ENCODE peak calls at places on chromosome X, in nine cellular contexts. N is mesenchymal stem cell; Y is ovary; V is CD8-positive, alpha-beta memory T cell; T is tibial artery; O is lower lobe of right lung; R is left ventricle myocardium inferior; A is K562; L is GM23338. K is an unnamed sample. For H3K27me3 and H3K4me1, the result is how much of the 10 kb centered on the place peaks cover.

GRCh38 chrX:136781180-136781797 is 557 bp upstream of the ARHGEF6 start:
- DNase-seq in V (no peak), L (no peak), A (no peak), T (no peak), Y (no peak), R (peak), N (peak), O (no peak), K (no peak)

GRCh38 chrX:87409113-87409841 is 108.3 kb upstream of the KLHL4 start:
- DNase-seq in V (no peak), L (no peak), A (peak), Y (peak), R (peak), N (peak), T (peak), O (peak), K (peak)

GRCh38 chrX:12494400-12495138 is 296.6 kb upstream of the PRPS2 start:
- DNase-seq in T (no peak), R (no peak), Y (no peak), N (no peak), L (peak), V (no peak), A (no peak), O (no peak), K (no peak)

GRCh38 chrX:125407314-125407713 is 87.6 kb downstream of the TEX13C start:
- DNase-seq in T (no peak), Y (no peak), O (no peak), V (no peak), R (no peak), A (no peak), N (no peak), L (no peak), K (no peak)

GRCh38 chrX:135327299-135327698 is 18.0 kb downstream of the ETDC start:
- DNase-seq in R (no peak), N (peak), O (no peak), T (no peak), L (no peak), V (no peak), Y (no peak), A (no peak), K (no peak)

GRCh38 chrX:139429913-139430312 is 100.6 kb upstream of the F9 start:
- DNase-seq in L (peak), N (no peak), V (no peak), T (no peak), R (no peak), A (no peak), Y (no peak), O (no peak), K (no peak)

GRCh38 chrX:154459843-154460242 is 1.8 kb downstream of the PLXNA3 start:
- DNase-seq in V (no peak), A (peak), T (no peak), O (no peak), R (no peak), Y (no peak), L (no peak), N (no peak), K (no peak)

GRCh38 chrX:13430136-13430827 is 110.4 kb upstream of the ATXN3L start:
- DNase-seq in N (no peak), T (no peak), R (no peak), Y (no peak), V (no peak), O (no peak), L (no peak), A (peak), K (no peak)

GRCh38 chrX:48711162-48711928 is 14.8 kb downstream of the SUV39H1 start:
- DNase-seq in T (no peak), Y (no peak), O (no peak), R (no peak), A (no peak), N (no peak), V (no peak), L (no peak), K (no peak)

GRCh38 chrX:14062524-14062923 is 32.8 kb upstream of the GEMIN8 start:
- DNase-seq in N (no peak), A (no peak), T (no peak), L (no peak), Y (no peak), R (no peak), O (no peak), V (no peak), K (no peak)

GRCh38 chrX:31038585-31039326 is 33.1 kb downstream of the FTHL17 start:
- DNase-seq in V (no peak), L (peak), N (peak), A (peak), R (peak), Y (no peak), T (no peak), O (no peak), K (no peak)

GRCh38 chrX:135389717-135390116 is 32.0 kb upstream of the SMIM10L2A start:
- DNase-seq in L (no peak), O (no peak), Y (no peak), R (no peak), V (no peak), T (no peak), A (no peak), N (no peak), K (no peak)

GRCh38 chrX:32788936-32789335 is 422.4 kb downstream of the DMD start:
- DNase-seq in N (no peak), T (no peak), V (no peak), O (no peak), Y (no peak), A (no peak), R (no peak), L (no peak), K (no peak)

GRCh38 chrX:52576946-52577345 is 60.1 kb upstream of the XAGE1B start:
- DNase-seq in R (no peak), Y (no peak), O (no peak), V (no peak), A (no peak), N (no peak), T (no peak), L (peak), K (no peak)

GRCh38 chrX:74419861-74420193 is 1.5 kb upstream of the SLC16A2 start:
- DNase-seq in L (peak), T (no peak), V (no peak), N (no peak), A (no peak), Y (peak), R (no peak), O (no peak), K (no peak)

GRCh38 chrX:101206471-101206870 is 13.1 kb upstream of the DRP2 start:
- DNase-seq in O (no peak), V (peak), N (peak), T (no peak), Y (no peak), A (peak), R (no peak), L (peak), K (no peak)

GRCh38 chrX:56728752-56729151 is 291 bp upstream of the NBDY start:
- DNase-seq in N (peak), T (no peak), Y (no peak), A (no peak), L (peak), R (no peak), V (no peak), O (no peak), K (no peak)

GRCh38 chrX:24775891-24776290 is 82.2 kb downstream of the POLA1 start:
- DNase-seq in A (no peak), O (no peak), L (no peak), V (no peak), Y (no peak), R (no peak), T (no peak), N (no peak), K (no peak)

GRCh38 chrX:68299923-68300322 is 133.4 kb downstream of the OPHN1 start:
- DNase-seq in V (no peak), T (no peak), R (no peak), O (no peak), L (no peak), Y (no peak), N (no peak), A (no peak), K (no peak)

GRCh38 chrX:13472975-13473665 is 96.3 kb upstream of the EGFL6 start:
- DNase-seq in N (no peak), O (no peak), T (no peak), L (no peak), Y (no peak), R (no peak), A (no peak), V (no peak), K (no peak)

GRCh38 chrX:10496345-10496965 is 123.9 kb downstream of the MID1 start:
- DNase-seq in Y (no peak), L (no peak), O (no peak), A (no peak), R (no peak), V (no peak), T (no peak), N (peak), K (no peak)

GRCh38 chrX:65266482-65266881 is 268.1 kb downstream of the LAS1L start:
- DNase-seq in O (no peak), A (no peak), T (no peak), N (no peak), R (no peak), Y (no peak), L (peak), V (no peak), K (no peak)

GRCh38 chrX:105564536-105564935 is 257.8 kb upstream of the NRK start:
- DNase-seq in R (no peak), Y (no peak), A (no peak), O (no peak), L (no peak), V (no peak), N (peak), T (no peak), K (no peak)

GRCh38 chrX:22429704-22430103 is 157.0 kb downstream of the CBLL2 start:
- DNase-seq in A (no peak), Y (no peak), N (no peak), O (no peak), T (no peak), V (no peak), L (no peak), R (no peak), K (no peak)

GRCh38 chrX:132662844-132663243 is 174.0 kb upstream of the MBNL3 start:
- DNase-seq in T (no peak), R (no peak), Y (no peak), O (no peak), A (no peak), L (no peak), V (no peak), N (no peak), K (no peak)

GRCh38 chrX:68018248-68019203 is 414.8 kb downstream of the OPHN1 start:
- DNase-seq in Y (no peak), O (no peak), L (peak), T (no peak), V (no peak), N (peak), A (no peak), R (no peak), K (no peak)

GRCh38 chrX:78377186-78377585 is 49.8 kb upstream of the CYSLTR1 start:
- DNase-seq in R (no peak), A (no peak), N (no peak), O (no peak), T (no peak), Y (no peak), L (no peak), V (no peak), K (no peak)

GRCh38 chrX:42028113-42028512 is 104.8 kb upstream of the CASK start:
- DNase-seq in O (no peak), T (no peak), N (no peak), R (no peak), A (peak), V (no peak), Y (no peak), L (no peak), K (no peak)

GRCh38 chrX:15781964-15782711 is 8.1 kb upstream of the ZRSR2 start:
- DNase-seq in R (no peak), O (no peak), A (no peak), V (no peak), T (no peak), L (no peak), Y (no peak), N (no peak), K (no peak)

GRCh38 chrX:136185409-136186022 is 38.2 kb downstream of the FHL1 start:
- DNase-seq in Y (no peak), N (peak), T (no peak), O (no peak), A (no peak), L (no peak), V (no peak), R (no peak), K (no peak)

GRCh38 chrX:1336331-1337143 is at the start of gene IL3RA:
- DNase-seq in V (no peak), L (no peak), N (peak), O (peak), A (no peak), T (peak), Y (peak), R (no peak), K (peak)
- H3K4me3 ChIP-seq in V (peak), L (no peak), N (peak), O (peak), A (no peak), T (peak), Y (peak), R (peak), K (peak)

GRCh38 chrX:43557792-43558191 is 98.3 kb upstream of the MAOA start:
- DNase-seq in L (peak), T (no peak), R (peak), N (peak), Y (peak), V (peak), O (peak), A (peak), K (peak)
- H3K27me3 ChIP-seq in L (under half), T (under half), R (under half), N (under half), Y (under half), V (under half), O (under half), A (under half), K (under half)

GRCh38 chrX:19753368-19753767 is 134.0 kb downstream of the SH3KBP1 start:
- DNase-seq in N (no peak), R (no peak), T (no peak), Y (no peak), V (no peak), O (no peak), L (no peak), A (no peak), K (no peak)

GRCh38 chrX:19748898-19749680 is 138.3 kb downstream of the SH3KBP1 start:
- DNase-seq in R (no peak), N (no peak), V (no peak), O (no peak), Y (no peak), T (no peak), L (no peak), A (no peak), K (no peak)

GRCh38 chrX:19750028-19750786 is 137.2 kb downstream of the SH3KBP1 start:
- DNase-seq in V (no peak), R (no peak), A (no peak), T (no peak), L (no peak), Y (no peak), N (peak), O (no peak), K (no peak)

GRCh38 chrX:19752043-19752442 is 135.4 kb downstream of the SH3KBP1 start:
- DNase-seq in O (no peak), N (no peak), Y (no peak), L (no peak), R (no peak), T (no peak), V (no peak), A (no peak), K (no peak)

DNA sequence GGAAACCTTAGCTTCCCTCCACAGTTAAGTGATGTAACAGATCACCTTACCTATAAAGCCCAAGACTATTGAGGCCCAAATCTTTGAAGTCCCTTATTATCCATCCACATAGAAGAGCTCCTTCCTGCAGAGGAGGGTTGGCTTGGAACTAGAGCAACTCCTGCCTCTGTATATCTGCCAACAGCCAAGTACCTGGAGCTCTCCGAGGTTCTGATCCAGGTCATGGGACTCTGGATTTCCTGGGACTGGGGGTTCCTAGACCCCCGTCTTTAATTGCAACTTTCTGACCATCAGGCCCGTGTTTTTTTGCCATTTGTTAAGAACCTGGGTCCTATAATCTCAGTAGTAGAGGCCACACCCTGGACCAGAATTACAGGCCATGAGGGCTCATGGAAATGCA is 136.3 kb downstream of the SH3KBP1 start:
- DNase-seq in L (peak), Y (no peak), N (no peak), V (no peak), O (no peak), R (no peak), T (no peak), A (no peak), K (no peak)
- H3K4me1 ChIP-seq in L (under half), Y (under half), N (under half), V (half or more), O (under half), R (under half), T (under half), A (under half), K (under half)

DNA sequence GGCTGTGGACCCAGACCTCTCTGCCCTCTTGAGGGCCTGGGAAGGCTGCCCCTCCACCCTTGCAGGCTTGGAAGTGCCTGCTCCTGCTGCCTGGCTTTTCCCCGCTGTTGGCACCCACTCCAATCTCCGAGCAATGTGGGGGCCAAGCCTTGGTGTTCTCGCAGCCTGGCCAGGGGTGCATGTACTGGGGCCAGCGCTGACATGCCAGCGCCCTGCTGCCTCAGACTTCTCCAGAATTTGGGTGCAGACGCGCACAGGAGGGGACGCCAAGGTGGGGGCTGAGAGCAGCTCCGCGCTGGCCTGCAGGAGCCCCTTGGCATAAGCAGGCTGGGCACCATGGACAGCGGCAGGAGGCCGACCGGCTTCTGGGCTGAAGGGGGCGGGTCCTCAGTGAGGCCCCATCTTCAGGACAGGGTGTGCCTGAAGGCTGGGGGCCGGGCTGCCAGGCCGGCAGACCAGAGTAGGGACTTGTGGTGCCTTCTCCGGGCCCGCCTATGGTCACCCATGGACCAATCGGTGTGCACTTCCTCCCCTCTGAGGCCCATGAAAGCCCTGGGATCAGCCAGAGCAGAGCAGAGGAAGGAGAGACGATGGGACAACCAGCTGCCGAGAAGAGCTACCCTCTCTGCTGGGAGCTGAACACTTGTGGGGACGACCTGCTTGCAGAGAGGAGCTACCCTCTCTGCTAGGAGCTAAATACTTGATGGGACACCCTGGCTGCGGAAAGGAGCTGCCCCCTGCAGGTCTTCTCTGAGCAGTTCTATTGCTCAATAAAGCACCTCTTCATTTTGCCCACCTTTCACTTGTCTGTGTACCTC is 118.3 kb downstream of the DNAAF6 start:
- DNase-seq in T (no peak), V (no peak), L (peak), A (peak), N (peak), O (peak), R (no peak), Y (peak), K (peak)
- H3K4me3 ChIP-seq in T (no peak), V (no peak), L (peak), A (no peak), N (no peak), O (no peak), R (no peak), Y (no peak), K (no peak)

GRCh38 chrX:113804293-113804692 is 779.6 kb upstream of the HTR2C start:
- DNase-seq in T (no peak), N (no peak), R (no peak), L (peak), V (no peak), Y (no peak), A (no peak), O (no peak), K (no peak)
- H3K27me3 ChIP-seq in T (under half), N (under half), R (under half), L (under half), V (under half), Y (under half), A (under half), O (under half), K (under half)

GRCh38 chrX:1481636-1482529 is 29.2 kb upstream of the ASMTL start:
- DNase-seq in V (peak), L (peak), N (peak), T (peak), Y (peak), O (peak), R (peak), A (peak), K (peak)

GRCh38 chrX:1477801-1478458 is 25.2 kb upstream of the ASMTL start:
- DNase-seq in L (no peak), T (no peak), A (no peak), V (no peak), N (no peak), R (no peak), Y (no peak), O (no peak), K (no peak)

GRCh38 chrX:1477229-1477628 is 24.5 kb upstream of the ASMTL start:
- DNase-seq in A (no peak), V (no peak), T (no peak), Y (no peak), L (no peak), R (no peak), N (no peak), O (no peak), K (no peak)

GRCh38 chrX:1476682-1477081 is 24.0 kb upstream of the ASMTL start:
- DNase-seq in L (no peak), Y (no peak), N (no peak), O (no peak), V (no peak), T (no peak), A (no peak), R (no peak), K (no peak)

GRCh38 chrX:1480082-1480785 is 27.5 kb upstream of the ASMTL start:
- DNase-seq in O (no peak), Y (no peak), L (no peak), N (no peak), T (no peak), R (no peak), A (no peak), V (no peak), K (no peak)
- H3K4me1 ChIP-seq in O (under half), Y (under half), L (under half), N (under half), T (under half), R (under half), A (under half), V (half or more), K (under half)